ENCODE peak calls at places on chromosomes 4 and X, in seven cellular contexts. One of them, this sample, is unnamed. For H3K4me1, the result is how much of the 10 kb centered on the place peaks cover.

GRCh38 chrX:115268421-115268820 is 21.1 kb upstream of the LUZP4 start:
- DNase-seq in right lobe of liver: no peak
- DNase-seq in aorta: no peak
- DNase-seq in sigmoid colon: no peak
- DNase-seq in MM.1S: no peak
- DNase-seq in IMR-90: peak
- DNase-seq in lower lobe of right lung: no peak
- DNase-seq in this sample: no peak

GRCh38 chr4:3720461-3720860 is 45.7 kb upstream of the ADRA2C start:
- DNase-seq in right lobe of liver: no peak
- DNase-seq in aorta: no peak
- DNase-seq in MM.1S: no peak
- DNase-seq in IMR-90: no peak
- DNase-seq in lower lobe of right lung: no peak
- DNase-seq in sigmoid colon: no peak
- DNase-seq in this sample: no peak

GRCh38 chr4:11597506-11597905 is 168.8 kb upstream of the HS3ST1 start:
- DNase-seq in lower lobe of right lung: no peak
- DNase-seq in sigmoid colon: no peak
- DNase-seq in aorta: no peak
- DNase-seq in IMR-90: no peak
- DNase-seq in right lobe of liver: no peak
- DNase-seq in MM.1S: no peak
- DNase-seq in this sample: no peak

GRCh38 chr4:181643466-181643865 is 599.7 kb upstream of the TENM3 start:
- DNase-seq in right lobe of liver: no peak
- DNase-seq in IMR-90: peak
- DNase-seq in sigmoid colon: no peak
- DNase-seq in aorta: no peak
- DNase-seq in lower lobe of right lung: no peak
- DNase-seq in MM.1S: no peak
- DNase-seq in this sample: no peak

GRCh38 chr4:109994415-109994827 is 81.7 kb downstream of the EGF start:
- DNase-seq in aorta: no peak
- DNase-seq in MM.1S: peak
- DNase-seq in right lobe of liver: no peak
- DNase-seq in sigmoid colon: no peak
- DNase-seq in lower lobe of right lung: no peak
- DNase-seq in IMR-90: no peak
- DNase-seq in this sample: no peak

GRCh38 chrX:140343226-140343873 is 161.5 kb downstream of the SOX3 start:
- DNase-seq in IMR-90: peak
- DNase-seq in MM.1S: no peak
- DNase-seq in sigmoid colon: no peak
- DNase-seq in aorta: no peak
- DNase-seq in lower lobe of right lung: no peak
- DNase-seq in right lobe of liver: no peak
- DNase-seq in this sample: no peak

GRCh38 chr4:176565044-176565443 is 227.7 kb downstream of the VEGFC start:
- DNase-seq in MM.1S: no peak
- DNase-seq in IMR-90: peak
- DNase-seq in sigmoid colon: no peak
- DNase-seq in right lobe of liver: no peak
- DNase-seq in aorta: no peak
- DNase-seq in lower lobe of right lung: no peak
- DNase-seq in this sample: no peak

GRCh38 chrX:132561974-132562373 is 73.1 kb upstream of the MBNL3 start:
- DNase-seq in IMR-90: no peak
- DNase-seq in sigmoid colon: no peak
- DNase-seq in lower lobe of right lung: no peak
- DNase-seq in right lobe of liver: no peak
- DNase-seq in MM.1S: no peak
- DNase-seq in aorta: no peak
- DNase-seq in this sample: no peak

GRCh38 chr4:98262431-98262830 is 1.2 kb downstream of the RAP1GDS1 start:
- DNase-seq in IMR-90: no peak
- DNase-seq in sigmoid colon: no peak
- DNase-seq in right lobe of liver: no peak
- DNase-seq in lower lobe of right lung: no peak
- DNase-seq in aorta: no peak
- DNase-seq in MM.1S: no peak
- DNase-seq in this sample: no peak

GRCh38 chr4:110088670-110089069 is 109.7 kb downstream of the ELOVL6 start:
- DNase-seq in lower lobe of right lung: no peak
- DNase-seq in sigmoid colon: no peak
- DNase-seq in IMR-90: peak
- DNase-seq in MM.1S: peak
- DNase-seq in right lobe of liver: no peak
- DNase-seq in aorta: no peak
- DNase-seq in this sample: no peak

GRCh38 chr4:142402156-142402555 is 443.9 kb downstream of the INPP4B start:
- DNase-seq in lower lobe of right lung: no peak
- DNase-seq in IMR-90: no peak
- DNase-seq in aorta: no peak
- DNase-seq in right lobe of liver: no peak
- DNase-seq in MM.1S: no peak
- DNase-seq in sigmoid colon: no peak
- DNase-seq in this sample: no peak

GRCh38 chr4:152572417-152573086 is 36.7 kb upstream of the FBXW7 start:
- DNase-seq in right lobe of liver: no peak
- DNase-seq in IMR-90: peak
- DNase-seq in sigmoid colon: no peak
- DNase-seq in aorta: no peak
- DNase-seq in MM.1S: no peak
- DNase-seq in lower lobe of right lung: no peak
- DNase-seq in this sample: no peak

GRCh38 chrX:56812515-56813105 is 83.6 kb downstream of the NBDY start:
- DNase-seq in IMR-90: no peak
- DNase-seq in MM.1S: peak
- DNase-seq in lower lobe of right lung: no peak
- DNase-seq in sigmoid colon: no peak
- DNase-seq in right lobe of liver: no peak
- DNase-seq in aorta: no peak
- DNase-seq in this sample: no peak

GRCh38 chr4:149552601-149553000 is 263.0 kb downstream of the IQCM start:
- DNase-seq in sigmoid colon: no peak
- DNase-seq in lower lobe of right lung: no peak
- DNase-seq in IMR-90: no peak
- DNase-seq in right lobe of liver: no peak
- DNase-seq in aorta: no peak
- DNase-seq in MM.1S: no peak
- DNase-seq in this sample: no peak

GRCh38 chr4:87038837-87039715 is 104.3 kb downstream of the AFF1 start:
- DNase-seq in MM.1S: no peak
- DNase-seq in right lobe of liver: peak
- DNase-seq in IMR-90: peak
- DNase-seq in lower lobe of right lung: peak
- DNase-seq in aorta: peak
- DNase-seq in sigmoid colon: peak
- DNase-seq in this sample: no peak

GRCh38 chr4:107379054-107379869 is 340.8 kb downstream of the PAPSS1 start:
- DNase-seq in MM.1S: no peak
- DNase-seq in lower lobe of right lung: no peak
- DNase-seq in sigmoid colon: no peak
- DNase-seq in aorta: no peak
- DNase-seq in right lobe of liver: no peak
- DNase-seq in IMR-90: peak
- DNase-seq in this sample: no peak

GRCh38 chrX:21153503-21153902 is 220.7 kb upstream of the CNKSR2 start:
- DNase-seq in lower lobe of right lung: no peak
- DNase-seq in aorta: no peak
- DNase-seq in sigmoid colon: peak
- DNase-seq in right lobe of liver: no peak
- DNase-seq in MM.1S: no peak
- DNase-seq in IMR-90: peak
- DNase-seq in this sample: no peak

GRCh38 chrX:132855760-132856341 is 102.6 kb downstream of the HS6ST2 start:
- DNase-seq in aorta: no peak
- DNase-seq in sigmoid colon: no peak
- DNase-seq in IMR-90: no peak
- DNase-seq in lower lobe of right lung: no peak
- DNase-seq in MM.1S: peak
- DNase-seq in right lobe of liver: no peak
- DNase-seq in this sample: no peak

DNA sequence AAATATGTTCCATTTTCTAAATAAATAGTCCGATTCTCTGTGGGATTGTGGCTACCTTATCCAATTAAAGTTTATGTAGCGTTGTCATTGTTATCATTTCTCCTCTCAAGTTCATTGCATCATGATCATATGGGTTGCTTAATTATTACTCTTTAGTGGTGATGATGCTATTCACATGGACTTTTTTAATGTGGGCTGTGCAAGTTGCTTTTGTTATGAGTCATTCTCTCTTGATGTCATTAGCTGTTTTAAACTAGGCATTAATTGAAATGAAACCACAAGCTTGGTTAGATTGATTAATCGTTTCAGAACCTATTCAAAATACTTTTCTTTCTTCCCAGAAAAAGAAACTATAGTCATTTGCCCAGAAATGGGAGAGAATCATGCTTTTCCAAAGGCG is 38.2 kb downstream of the NHS start:
- DNase-seq in MM.1S: no peak
- DNase-seq in lower lobe of right lung: no peak
- DNase-seq in sigmoid colon: no peak
- DNase-seq in right lobe of liver: no peak
- DNase-seq in IMR-90: peak
- DNase-seq in aorta: no peak
- DNase-seq in this sample: no peak
- H3K4me1 ChIP-seq in MM.1S: under half
- H3K4me1 ChIP-seq in lower lobe of right lung: under half
- H3K4me1 ChIP-seq in sigmoid colon: under half
- H3K4me1 ChIP-seq in right lobe of liver: under half
- H3K4me1 ChIP-seq in IMR-90: under half
- H3K4me1 ChIP-seq in aorta: under half
- H3K4me1 ChIP-seq in this sample: under half

DNA sequence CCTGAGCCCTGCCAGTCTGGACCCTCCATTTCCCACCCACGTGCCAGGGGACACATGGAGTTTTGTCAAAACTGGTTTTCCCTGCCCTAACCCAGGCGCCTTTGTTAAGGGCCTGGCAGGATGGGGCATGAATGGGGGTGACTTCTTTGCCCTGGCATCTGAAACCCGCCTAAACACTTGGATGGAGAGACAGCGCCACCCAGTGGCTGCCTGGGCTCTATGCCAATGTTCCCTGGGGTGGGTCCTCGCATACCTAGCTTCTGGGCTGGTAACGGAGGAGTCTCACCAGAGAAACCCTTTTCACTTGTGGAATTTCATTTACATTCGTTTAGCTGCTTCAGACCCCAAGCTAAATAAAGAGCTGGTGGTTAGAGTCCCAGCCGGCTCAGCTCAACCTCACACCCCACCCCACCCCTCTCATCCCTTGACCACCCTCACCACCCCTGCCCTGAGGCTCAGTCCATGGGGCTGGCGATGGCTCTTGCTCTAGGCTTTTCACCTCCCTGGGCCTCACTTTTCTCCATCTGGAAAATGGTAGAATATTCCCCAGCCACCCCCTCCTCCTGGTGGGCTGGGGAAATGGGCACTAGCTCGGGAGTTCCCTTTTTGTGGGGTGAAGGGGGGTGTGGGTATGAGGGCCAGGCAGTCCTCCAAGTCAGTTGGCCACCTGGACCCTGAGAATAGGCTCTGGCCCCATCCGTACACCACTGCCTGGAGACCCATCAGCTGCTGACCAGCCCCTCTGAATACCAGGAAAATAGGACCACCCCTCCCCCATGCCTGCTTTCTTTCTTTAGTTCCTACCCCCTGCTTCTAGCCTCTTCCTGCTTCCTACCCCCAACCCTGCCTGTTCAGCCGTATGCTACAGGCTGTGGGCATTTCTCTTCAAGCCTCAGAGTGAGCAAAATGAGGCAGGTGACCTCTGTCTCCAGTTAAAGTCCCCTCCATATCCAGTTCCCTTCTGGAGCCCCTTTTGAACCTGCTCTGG is 57.1 kb upstream of the PJA1 start:
- DNase-seq in sigmoid colon: peak
- DNase-seq in lower lobe of right lung: peak
- DNase-seq in right lobe of liver: peak
- DNase-seq in aorta: peak
- DNase-seq in IMR-90: peak
- DNase-seq in MM.1S: peak
- DNase-seq in this sample: peak
- H3K4me3 ChIP-seq in sigmoid colon: no peak
- H3K4me3 ChIP-seq in lower lobe of right lung: no peak
- H3K4me3 ChIP-seq in right lobe of liver: no peak
- H3K4me3 ChIP-seq in aorta: no peak
- H3K4me3 ChIP-seq in IMR-90: no peak
- H3K4me3 ChIP-seq in MM.1S: no peak
- H3K4me3 ChIP-seq in this sample: no peak

GRCh38 chrX:53266175-53266574 is 15.2 kb downstream of the IQSEC2 start:
- DNase-seq in sigmoid colon: no peak
- DNase-seq in lower lobe of right lung: no peak
- DNase-seq in aorta: no peak
- DNase-seq in right lobe of liver: no peak
- DNase-seq in IMR-90: no peak
- DNase-seq in MM.1S: no peak
- DNase-seq in this sample: no peak
- H3K4me1 ChIP-seq in sigmoid colon: under half
- H3K4me1 ChIP-seq in lower lobe of right lung: under half
- H3K4me1 ChIP-seq in aorta: under half
- H3K4me1 ChIP-seq in right lobe of liver: under half
- H3K4me1 ChIP-seq in IMR-90: under half
- H3K4me1 ChIP-seq in MM.1S: under half
- H3K4me1 ChIP-seq in this sample: under half

GRCh38 chrX:118974088-118974907 is at the start of gene LONRF3:
- DNase-seq in lower lobe of right lung: peak
- DNase-seq in right lobe of liver: peak
- DNase-seq in MM.1S: peak
- DNase-seq in aorta: peak
- DNase-seq in IMR-90: peak
- DNase-seq in sigmoid colon: peak
- DNase-seq in this sample: peak

GRCh38 chrX:118977424-118977823 is 3.0 kb downstream of the LONRF3 start:
- DNase-seq in MM.1S: no peak
- DNase-seq in aorta: no peak
- DNase-seq in IMR-90: no peak
- DNase-seq in sigmoid colon: no peak
- DNase-seq in right lobe of liver: no peak
- DNase-seq in lower lobe of right lung: no peak
- DNase-seq in this sample: no peak

GRCh38 chrX:118974908-118975671 is 672 bp downstream of the LONRF3 start:
- DNase-seq in lower lobe of right lung: peak
- DNase-seq in right lobe of liver: peak
- DNase-seq in IMR-90: no peak
- DNase-seq in sigmoid colon: peak
- DNase-seq in aorta: peak
- DNase-seq in MM.1S: peak
- DNase-seq in this sample: peak

GRCh38 chrX:118976599-118977340 is 2.4 kb downstream of the LONRF3 start:
- DNase-seq in aorta: peak
- DNase-seq in MM.1S: no peak
- DNase-seq in right lobe of liver: peak
- DNase-seq in IMR-90: no peak
- DNase-seq in sigmoid colon: peak
- DNase-seq in lower lobe of right lung: peak
- DNase-seq in this sample: peak

GRCh38 chrX:118975831-118976598 is 1.6 kb downstream of the LONRF3 start:
- DNase-seq in IMR-90: peak
- DNase-seq in right lobe of liver: peak
- DNase-seq in sigmoid colon: peak
- DNase-seq in MM.1S: no peak
- DNase-seq in lower lobe of right lung: peak
- DNase-seq in aorta: peak
- DNase-seq in this sample: peak
- H3K4me3 ChIP-seq in IMR-90: peak
- H3K4me3 ChIP-seq in right lobe of liver: peak
- H3K4me3 ChIP-seq in sigmoid colon: peak
- H3K4me3 ChIP-seq in MM.1S: peak
- H3K4me3 ChIP-seq in lower lobe of right lung: peak
- H3K4me3 ChIP-seq in aorta: peak
- H3K4me3 ChIP-seq in this sample: peak

GRCh38 chrX:55004231-55004630 is 4.1 kb downstream of the APEX2 start:
- DNase-seq in sigmoid colon: no peak
- DNase-seq in right lobe of liver: no peak
- DNase-seq in MM.1S: no peak
- DNase-seq in lower lobe of right lung: no peak
- DNase-seq in IMR-90: no peak
- DNase-seq in aorta: no peak
- DNase-seq in this sample: no peak
- H3K4me1 ChIP-seq in sigmoid colon: under half
- H3K4me1 ChIP-seq in right lobe of liver: under half
- H3K4me1 ChIP-seq in MM.1S: under half
- H3K4me1 ChIP-seq in lower lobe of right lung: under half
- H3K4me1 ChIP-seq in IMR-90: under half
- H3K4me1 ChIP-seq in aorta: under half
- H3K4me1 ChIP-seq in this sample: under half